ENCODE peak calls at places on chromosomes 7 and 10, in nine cellular contexts. G, O, S, Q, F, N, M, R and B are unnamed samples.
A peak's percentile ranks its signal among the peaks of the same experiment; 100 is the strongest.

GRCh38 chr7:2508327-2509231 is 11.0 kb upstream of the LFNG start:
- DNase-seq in G (peak; percentile 50), O (no peak), S (peak; percentile 71), Q (peak; percentile 82), F (no peak), N (peak; percentile 86), M (no peak), R (peak; percentile 63), B (no peak)

GRCh38 chr10:79304479-79305087 is 42.7 kb upstream of the PPIF start:
- DNase-seq in G (no peak), O (no peak), S (no peak), Q (no peak), F (no peak), N (no peak), M (no peak), R (no peak), B (no peak)

GRCh38 chr7:104328308-104328969 is at the start of gene LHFPL3:
- DNase-seq in G (no peak), O (peak; percentile 59), S (no peak), Q (no peak), F (no peak), N (no peak), M (no peak), R (no peak), B (no peak)

GRCh38 chr7:140478361-140479061 is 794 bp downstream of the MKRN1 start:
- DNase-seq in G (no peak), O (no peak), S (peak; percentile 41), Q (peak; percentile 37), F (no peak), N (peak; percentile 57), M (no peak), R (peak; percentile 36), B (no peak)

GRCh38 chr7:85630904-85631582 is 444.2 kb upstream of the SEMA3D start:
- DNase-seq in G (no peak), O (no peak), S (no peak), Q (no peak), F (no peak), N (no peak), M (no peak), R (no peak), B (no peak)

GRCh38 chr10:93245772-93246171 is 172.1 kb downstream of the CYP26A1 start:
- DNase-seq in G (no peak), O (no peak), S (no peak), Q (no peak), F (no peak), N (no peak), M (no peak), R (peak; percentile 46), B (no peak)

GRCh38 chr7:26291699-26292538 is at the start of gene SNX10:
- DNase-seq in G (no peak), O (peak; percentile 79), S (peak; percentile 76), Q (peak; percentile 68), F (peak; percentile 42), N (peak; percentile 79), M (no peak), R (peak; percentile 65), B (peak; percentile 24)

GRCh38 chr10:69645296-69645665 is 15.2 kb downstream of the FAM241B start:
- DNase-seq in G (no peak), O (no peak), S (no peak), Q (no peak), F (no peak), N (no peak), M (no peak), R (no peak), B (no peak)

GRCh38 chr7:105688617-105689016 is 107.3 kb upstream of the EFCAB10 start:
- DNase-seq in G (no peak), O (no peak), S (no peak), Q (no peak), F (no peak), N (no peak), M (no peak), R (no peak), B (no peak)

GRCh38 chr7:66297579-66297978 is 92.4 kb downstream of the TPST1 start:
- DNase-seq in G (no peak), O (no peak), S (no peak), Q (no peak), F (no peak), N (no peak), M (no peak), R (no peak), B (no peak)

GRCh38 chr7:149690688-149691446 is 82.5 kb downstream of the ZNF467 start:
- DNase-seq in G (peak; percentile 41), O (peak; percentile 96), S (no peak), Q (no peak), F (peak; percentile 89), N (no peak), M (no peak), R (peak; percentile 54), B (no peak)

GRCh38 chr7:19102884-19103283 is 14.6 kb downstream of the TWIST1 start:
- DNase-seq in G (no peak), O (no peak), S (no peak), Q (no peak), F (no peak), N (no peak), M (no peak), R (no peak), B (no peak)

GRCh38 chr7:157990226-157990877 is 597.3 kb downstream of the PTPRN2 start:
- DNase-seq in G (no peak), O (no peak), S (no peak), Q (no peak), F (no peak), N (no peak), M (no peak), R (no peak), B (no peak)

GRCh38 chr10:92997620-92998019 is 63.0 kb upstream of the CYP26C1 start:
- DNase-seq in G (no peak), O (no peak), S (no peak), Q (no peak), F (no peak), N (no peak), M (no peak), R (no peak), B (no peak)

GRCh38 chr10:59177031-59177861 is 803 bp downstream of the PHYHIPL start:
- DNase-seq in G (no peak), O (peak; percentile 61), S (peak; percentile 26), Q (no peak), F (no peak), N (peak; percentile 21), M (no peak), R (peak; percentile 38), B (no peak)

GRCh38 chr7:128361463-128362441 is at the start of gene PRRT4:
- DNase-seq in G (no peak), O (peak; percentile 38), S (peak; percentile 50), Q (peak; percentile 44), F (no peak), N (peak; percentile 62), M (no peak), R (peak; percentile 36), B (peak; percentile 61)

DNA sequence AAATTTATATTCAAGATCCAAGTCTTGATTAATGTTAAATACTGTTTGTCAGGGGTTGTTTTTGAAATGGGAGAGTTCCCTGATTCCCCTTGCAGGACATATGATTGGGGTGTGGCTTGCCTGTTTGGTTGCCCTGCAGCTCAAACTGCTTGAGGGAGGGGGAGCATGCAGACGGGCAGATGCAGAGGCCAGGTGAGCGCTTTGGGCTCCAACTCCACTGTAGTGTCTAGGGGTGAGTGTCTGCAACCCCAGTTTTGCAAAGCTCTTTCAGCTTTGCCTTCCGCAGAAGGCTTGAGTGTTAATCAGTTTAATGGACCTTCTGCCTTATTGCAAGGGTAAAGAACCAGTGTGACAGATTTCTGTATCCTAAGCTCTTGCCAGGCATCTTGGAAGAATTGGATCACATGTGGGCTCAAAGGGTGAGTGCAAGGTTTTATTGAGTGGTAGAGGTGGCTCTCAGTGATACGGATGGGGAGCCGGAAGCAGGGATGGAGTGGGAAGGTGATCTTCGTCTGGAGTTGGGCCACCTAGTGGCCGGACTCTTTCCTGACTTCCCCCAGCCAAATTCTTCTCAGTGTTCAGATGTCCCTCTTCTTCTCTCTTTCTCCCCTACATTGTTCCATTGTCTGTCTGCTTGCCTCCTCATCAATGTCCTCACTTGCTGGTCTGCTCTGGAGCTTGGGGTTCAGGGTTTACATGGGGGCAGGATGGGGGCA is 479.7 kb downstream of the ATRNL1 start:
- DNase-seq in G (no peak), O (peak; percentile 47), S (peak; percentile 8), Q (no peak), F (peak; percentile 7), N (no peak), M (no peak), R (no peak), B (no peak)
- TF ChIP-seq CTCF in G (no peak), O (peak; percentile 64), S (peak; percentile 24), Q (no peak), F (peak; percentile 78), N (peak; percentile 20), M (no peak), R (no peak), B (no peak)

GRCh38 chr10:1074748-1075358 is 18.7 kb downstream of the WDR37 start:
- DNase-seq in G (no peak), O (no peak), S (no peak), Q (no peak), F (no peak), N (peak; percentile 78), M (no peak), R (no peak), B (no peak)
- TF ChIP-seq CTCF in G (no peak), O (no peak), S (peak; percentile 20), Q (no peak), F (peak; percentile 30), N (no peak), M (no peak), R (no peak), B (peak; percentile 9)

DNA sequence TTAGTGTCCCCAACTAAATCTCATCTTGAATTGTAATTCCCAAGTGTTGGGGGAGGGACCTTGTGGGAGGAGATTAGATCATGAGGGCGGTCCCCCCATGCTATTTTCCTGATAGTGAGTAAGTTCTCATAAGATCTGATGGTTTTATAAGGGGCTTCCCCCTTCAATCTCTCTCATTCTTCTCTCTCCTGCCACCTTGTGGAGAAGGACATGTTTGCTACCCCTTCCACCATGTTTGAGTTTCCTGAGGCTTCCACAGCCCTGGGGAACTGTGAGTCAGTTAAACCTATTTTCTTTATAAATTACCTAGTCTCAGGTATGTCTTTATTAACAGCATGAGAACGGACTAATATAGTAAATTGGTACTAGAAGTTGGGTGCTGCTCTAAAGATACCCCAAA is 365.6 kb downstream of the ANKRD7 start:
- DNase-seq in G (no peak), O (peak; percentile 34), S (no peak), Q (no peak), F (peak; percentile 3), N (no peak), M (no peak), R (peak; percentile 25), B (no peak)
- TF ChIP-seq CTCF in G (no peak), O (peak; percentile 18), S (peak; percentile 45), Q (no peak), F (peak; percentile 54), N (no peak), M (no peak), R (peak; percentile 36), B (peak; percentile 41)

DNA sequence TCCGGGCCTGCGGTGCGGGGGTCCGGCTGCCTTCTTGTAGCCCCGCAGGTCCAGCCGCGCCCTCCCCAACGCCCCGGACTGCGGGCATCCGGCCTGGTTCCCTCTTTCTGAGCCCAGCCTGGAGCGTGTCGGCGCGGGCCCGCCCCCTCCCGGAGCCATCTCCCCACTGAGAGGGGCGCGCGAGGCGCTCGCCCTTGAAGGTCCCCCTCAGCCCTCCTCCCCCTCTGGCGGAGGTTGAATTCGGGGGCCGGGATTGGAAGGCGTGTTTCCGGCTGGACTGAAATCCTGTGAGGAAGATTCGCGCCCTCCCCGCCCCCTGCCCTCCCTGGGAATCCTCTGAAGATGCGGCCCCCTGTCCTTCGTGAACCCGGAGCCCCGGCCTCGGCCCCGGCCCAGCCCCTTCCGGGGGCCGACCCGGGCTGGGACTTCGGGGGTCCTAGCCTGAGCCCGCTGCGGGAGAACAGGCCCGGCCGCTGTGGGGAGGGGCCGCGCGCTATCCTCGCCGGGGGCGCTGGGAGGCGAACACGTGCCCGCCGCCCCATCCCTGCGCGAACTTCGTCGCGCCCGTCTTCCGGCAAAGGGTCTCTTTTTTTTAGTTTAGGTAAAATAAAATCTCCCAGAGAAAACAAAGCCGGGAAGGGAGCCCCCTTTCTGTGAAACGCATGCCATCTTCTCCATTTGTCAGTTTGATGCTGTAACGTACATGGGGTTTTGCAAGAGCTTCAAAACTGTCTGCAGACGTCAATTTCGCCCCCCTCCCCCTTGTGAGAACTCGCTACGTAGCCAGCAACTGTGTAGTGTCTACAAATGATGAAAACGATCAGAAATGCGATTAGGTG is 636 bp downstream of the PDCD4 start:
- DNase-seq in G (peak; percentile 50), O (peak; percentile 83), S (peak; percentile 50), Q (peak; percentile 76), F (no peak), N (peak; percentile 86), M (no peak), R (peak; percentile 77), B (no peak)
- TF ChIP-seq CTCF in G (no peak), O (no peak), S (no peak), Q (no peak), F (no peak), N (peak; percentile 12), M (no peak), R (no peak), B (no peak)